ENCODE peak calls at places on chromosomes 7 and 10, in nine cellular contexts. I, R, Q, P, Y, Z, J, S and O are unnamed samples.

GRCh38 chr10:23540401-23540800 is 101.5 kb downstream of the OTUD1 start:
- DNase-seq in I (no peak), R (no peak), Q (no peak), P (no peak), Y (no peak), Z (no peak), J (no peak), S (no peak), O (no peak)

GRCh38 chr10:19917756-19918478 is 101.7 kb downstream of the PLXDC2 start:
- DNase-seq in I (no peak), R (no peak), Q (no peak), P (no peak), Y (no peak), Z (no peak), J (no peak), S (no peak), O (no peak)

GRCh38 chr10:2985729-2986232 is 81.6 kb upstream of the PFKP start:
- DNase-seq in I (no peak), R (no peak), Q (no peak), P (no peak), Y (no peak), Z (peak), J (peak), S (no peak), O (peak)

GRCh38 chr7:2116903-2117680 is 115.7 kb downstream of the MAD1L1 start:
- DNase-seq in I (no peak), R (peak), Q (no peak), P (peak), Y (peak), Z (no peak), J (peak), S (peak), O (no peak)

GRCh38 chr10:113594673-113595072 is 41.8 kb downstream of the HABP2 start:
- DNase-seq in I (no peak), R (no peak), Q (no peak), P (no peak), Y (no peak), Z (no peak), J (no peak), S (no peak), O (no peak)

GRCh38 chr10:15169555-15170407 is 1.3 kb upstream of the NMT2 start:
- DNase-seq in I (peak), R (no peak), Q (no peak), P (no peak), Y (peak), Z (no peak), J (no peak), S (no peak), O (no peak)

GRCh38 chr10:34313888-34314287 is 501.2 kb downstream of the PARD3 start:
- DNase-seq in I (no peak), R (no peak), Q (no peak), P (no peak), Y (no peak), Z (no peak), J (no peak), S (no peak), O (no peak)

GRCh38 chr10:129440722-129441316 is 26.2 kb upstream of the MGMT start:
- DNase-seq in I (no peak), R (no peak), Q (no peak), P (no peak), Y (no peak), Z (no peak), J (no peak), S (no peak), O (no peak)

GRCh38 chr7:2144926-2145325 is 87.8 kb downstream of the MAD1L1 start:
- DNase-seq in I (no peak), R (no peak), Q (no peak), P (peak), Y (no peak), Z (no peak), J (no peak), S (no peak), O (no peak)

GRCh38 chr10:104333037-104333727 is 5.1 kb downstream of the ITPRIP start:
- DNase-seq in I (peak), R (peak), Q (no peak), P (no peak), Y (no peak), Z (no peak), J (no peak), S (no peak), O (peak)

GRCh38 chr10:80441831-80442230 is 12.3 kb upstream of the TSPAN14 start:
- DNase-seq in I (no peak), R (no peak), Q (no peak), P (no peak), Y (no peak), Z (no peak), J (no peak), S (no peak), O (no peak)

GRCh38 chr10:70648427-70648826 is 23.9 kb upstream of the ADAMTS14 start:
- DNase-seq in I (no peak), R (no peak), Q (no peak), P (no peak), Y (no peak), Z (no peak), J (no peak), S (no peak), O (no peak)

GRCh38 chr7:6637544-6638229 is 569 bp downstream of the ZNF316 start:
- DNase-seq in I (peak), R (peak), Q (no peak), P (no peak), Y (peak), Z (peak), J (no peak), S (no peak), O (peak)

GRCh38 chr7:92655346-92655884 is 65.2 kb upstream of the FAM133B start:
- DNase-seq in I (no peak), R (no peak), Q (no peak), P (no peak), Y (no peak), Z (no peak), J (no peak), S (no peak), O (no peak)